ENCODE peak calls at places on chromosomes 4 and X, in ten cellular contexts. H is GM06990; I is activated gamma-delta T cell; J is RWPE1; C is fibroblast of pulmonary artery; N is adrenal gland; F is left ventricle myocardium inferior; A is T-helper 2 cell; T is stimulated activated CD4-positive, alpha-beta T cell treated with anti-CD3 and anti-CD28 coated beads, Interleukin-4, amount 100 ng/mL, for 48 hours; O is HTR-8/SVneo. S is an unnamed sample.

GRCh38 chr4:88964450-88964849 is 92.5 kb downstream of the FAM13A start:
- DNase-seq in H (no peak), I (no peak), J (peak), C (peak), N (no peak), F (no peak), A (peak), T (no peak), O (no peak), S (no peak)

GRCh38 chr4:151646322-151646721 is 114.5 kb downstream of the GATB start:
- DNase-seq in H (no peak), I (no peak), J (no peak), C (no peak), N (no peak), F (no peak), A (no peak), T (no peak), O (no peak), S (no peak)

GRCh38 chr4:173442223-173442932 is 43.5 kb upstream of the SCRG1 start:
- DNase-seq in H (no peak), I (no peak), J (no peak), C (no peak), N (no peak), F (no peak), A (no peak), T (no peak), O (no peak), S (no peak)

GRCh38 chr4:169009281-169010124 is 552 bp downstream of the CBR4 start:
- DNase-seq in H (peak), I (peak), J (peak), C (peak), N (peak), F (peak), A (peak), T (peak), O (peak), S (peak)

GRCh38 chr4:142846105-142846728 is at the start of gene INPP4B:
- DNase-seq in H (peak), I (peak), J (peak), C (peak), N (peak), F (peak), A (peak), T (peak), O (peak), S (peak)

GRCh38 chr4:41963105-41963504 is 18.5 kb upstream of the DCAF4L1 start:
- DNase-seq in H (peak), I (no peak), J (peak), C (peak), N (no peak), F (no peak), A (peak), T (no peak), O (no peak), S (no peak)

GRCh38 chr4:38715076-38715475 is 51.1 kb downstream of the KLF3 start:
- DNase-seq in H (no peak), I (no peak), J (no peak), C (no peak), N (no peak), F (no peak), A (no peak), T (no peak), O (no peak), S (no peak)

GRCh38 chrX:148567229-148567628 is 66.8 kb downstream of the AFF2 start:
- DNase-seq in H (no peak), I (no peak), J (no peak), C (peak), N (no peak), F (no peak), A (no peak), T (no peak), O (peak), S (no peak)

GRCh38 chr4:52250124-52250523 is 199.0 kb downstream of the SPATA18 start:
- DNase-seq in H (no peak), I (no peak), J (no peak), C (peak), N (peak), F (peak), A (no peak), T (no peak), O (no peak), S (no peak)

GRCh38 chr4:20552004-20552403 is 148.3 kb upstream of the PACRGL start:
- DNase-seq in H (no peak), I (no peak), J (no peak), C (no peak), N (no peak), F (no peak), A (no peak), T (no peak), O (no peak), S (no peak)

GRCh38 chrX:155056877-155057792 is 13.8 kb downstream of the CMC4 start:
- DNase-seq in H (peak), I (no peak), J (peak), C (peak), N (peak), F (peak), A (peak), T (peak), O (peak), S (peak)

GRCh38 chr4:57044996-57045395 is 65.2 kb downstream of the IGFBP7 start:
- DNase-seq in H (no peak), I (no peak), J (peak), C (peak), N (no peak), F (no peak), A (no peak), T (no peak), O (peak), S (no peak)

GRCh38 chrX:69285401-69285871 is 120.2 kb upstream of the PJA1 start:
- DNase-seq in H (no peak), I (no peak), J (no peak), C (peak), N (peak), F (peak), A (no peak), T (no peak), O (peak), S (no peak)

GRCh38 chr4:78446607-78447006 is 105.0 kb upstream of the ANXA3 start:
- DNase-seq in H (no peak), I (no peak), J (no peak), C (no peak), N (no peak), F (no peak), A (no peak), T (no peak), O (no peak), S (no peak)

GRCh38 chr4:178102139-178102538 is 659.9 kb upstream of the AGA start:
- DNase-seq in H (no peak), I (no peak), J (no peak), C (no peak), N (no peak), F (no peak), A (no peak), T (no peak), O (no peak), S (no peak)

GRCh38 chrX:118975831-118976598 is 1.6 kb downstream of the LONRF3 start:
- DNase-seq in H (peak), I (peak), J (no peak), C (peak), N (peak), F (peak), A (peak), T (peak), O (no peak), S (peak)

GRCh38 chr4:106368678-106369077 is at the start of gene GIMD1:
- DNase-seq in H (no peak), I (no peak), J (no peak), C (no peak), N (no peak), F (no peak), A (no peak), T (no peak), O (no peak), S (no peak)

GRCh38 chr4:121989715-121990114 is 37.9 kb upstream of the TRPC3 start:
- DNase-seq in H (no peak), I (no peak), J (peak), C (peak), N (no peak), F (no peak), A (no peak), T (no peak), O (no peak), S (no peak)

GRCh38 chrX:39813631-39814246 is 284.0 kb downstream of the BCOR start:
- DNase-seq in H (no peak), I (no peak), J (no peak), C (peak), N (peak), F (peak), A (no peak), T (no peak), O (no peak), S (no peak)

GRCh38 chrX:72713130-72713529 is 976 bp downstream of the PHKA1 start:
- DNase-seq in H (no peak), I (no peak), J (no peak), C (no peak), N (no peak), F (no peak), A (peak), T (no peak), O (no peak), S (no peak)

GRCh38 chr4:13988347-13989265 is 361.1 kb upstream of the BOD1L1 start:
- DNase-seq in H (no peak), I (no peak), J (peak), C (peak), N (peak), F (peak), A (no peak), T (no peak), O (peak), S (no peak)

S was measured in activated T-cell treated with anti-CD3 and anti-CD28 coated beads for 4 hours.